ENCODE peak calls at places on chromosomes 3 and 15, in nine cellular contexts. W is M059J; C is activated CD4-positive, alpha-beta T cell treated with anti-CD3 and anti-CD28 coated beads for 24 hours; Z is CD8-positive, alpha-beta T cell; R is psoas muscle; H is globus pallidus; S is activated T-helper 2 cell treated with anti-CD3 and anti-CD28 coated beads, Interferon-gamma antibody, Interleukin-2, Interleukin-4, amounts not matched to agents 10 μg/mL and 5 μg/mL and 100 μg/mL, durations not matched to agents 14 hours and 24 hours and 36 hours; U is H54; F is NCI-H526 treated with DMSO at 0.1 percent for 48 hours. Y is an unnamed sample.

GRCh38 chr3:47318921-47319320 is 36.2 kb downstream of the KLHL18 start:
- DNase-seq in W (no peak), C (no peak), Z (no peak), R (no peak), H (no peak), S (no peak), U (no peak), F (no peak), Y (no peak)

GRCh38 chr15:31472636-31473383 is 146.2 kb downstream of the KLF13 start:
- DNase-seq in W (peak), C (no peak), Z (peak), R (no peak), H (no peak), S (peak), U (no peak), F (no peak), Y (peak)

GRCh38 chr15:77759896-77760592 is 127.3 kb upstream of the LINGO1 start:
- DNase-seq in W (peak), C (no peak), Z (no peak), R (no peak), H (no peak), S (no peak), U (no peak), F (no peak), Y (no peak)

GRCh38 chr3:150078983-150079739 is 108.5 kb upstream of the PFN2 start:
- DNase-seq in W (peak), C (no peak), Z (no peak), R (no peak), H (no peak), S (no peak), U (peak), F (no peak), Y (no peak)

GRCh38 chr3:166360702-166361101 is 523.5 kb upstream of the BCHE start:
- DNase-seq in W (no peak), C (no peak), Z (no peak), R (no peak), H (no peak), S (no peak), U (no peak), F (no peak), Y (no peak)

GRCh38 chr15:25804451-25804850 is 58.7 kb downstream of the ATP10A start:
- DNase-seq in W (no peak), C (no peak), Z (no peak), R (no peak), H (no peak), S (no peak), U (no peak), F (no peak), Y (no peak)

GRCh38 chr3:16993227-16993626 is 108.5 kb downstream of the PLCL2 start:
- DNase-seq in W (peak), C (no peak), Z (no peak), R (no peak), H (no peak), S (no peak), U (no peak), F (no peak), Y (no peak)

GRCh38 chr15:84775867-84776449 is 27.6 kb downstream of the ZNF592 start:
- DNase-seq in W (peak), C (no peak), Z (no peak), R (no peak), H (no peak), S (no peak), U (no peak), F (no peak), Y (no peak)

GRCh38 chr3:61315874-61316273 is 64.6 kb upstream of the FHIT start:
- DNase-seq in W (no peak), C (no peak), Z (no peak), R (no peak), H (no peak), S (no peak), U (no peak), F (no peak), Y (no peak)

GRCh38 chr15:91692596-91692995 is 160.9 kb upstream of the SLCO3A1 start:
- DNase-seq in W (no peak), C (no peak), Z (no peak), R (no peak), H (no peak), S (no peak), U (no peak), F (no peak), Y (no peak)

Y was measured in pons.